ENCODE peak calls at places on chromosome 5, in four cellular contexts. C is A549, X is SK-N-SH, S is GM12878. A is an unnamed sample.

GRCh38 chr5:151696470-151697061 is 9.9 kb upstream of the SPARC start:
- DNase-seq in C (no peak), X (no peak), S (no peak), A (no peak)

GRCh38 chr5:35002459-35002858 is 45.3 kb downstream of the AGXT2 start:
- DNase-seq in S (no peak), X (no peak), C (no peak), A (no peak)

GRCh38 chr5:73513996-73514395 is 15.8 kb downstream of the BTF3 start:
- DNase-seq in C (no peak), X (no peak), S (no peak), A (no peak)

GRCh38 chr5:145345883-145346282 is 489.3 kb downstream of the PRELID2 start:
- DNase-seq in S (no peak), X (no peak), C (no peak), A (no peak)

GRCh38 chr5:125140855-125141254 is 394.4 kb upstream of the ZNF608 start:
- DNase-seq in C (no peak), S (no peak), X (no peak), A (peak; percentile 9)

GRCh38 chr5:83104031-83104430 is 26.7 kb downstream of the XRCC4 start:
- DNase-seq in S (no peak), C (no peak), X (no peak), A (no peak)

GRCh38 chr5:6766558-6767191 is 53.4 kb downstream of the TENT4A start:
- DNase-seq in X (peak; percentile 89), S (no peak), C (peak; percentile 96), A (no peak)

GRCh38 chr5:57174128-57174849 is 430 bp downstream of the GPBP1 start:
- DNase-seq in S (no peak), X (no peak), C (no peak), A (no peak)

GRCh38 chr5:73706963-73707362 is 81.0 kb downstream of the ARHGEF28 start:
- DNase-seq in C (no peak), X (no peak), S (no peak), A (no peak)

GRCh38 chr5:21654-22233 is 70.2 kb upstream of the PLEKHG4B start:
- DNase-seq in C (peak; percentile 36), X (peak; percentile 59), S (no peak), A (no peak)

GRCh38 chr5:40477856-40478546 is 201.7 kb upstream of the PTGER4 start:
- DNase-seq in S (no peak), X (no peak), C (no peak), A (no peak)

GRCh38 chr5:106435185-106435584 is 1235.6 kb downstream of the EFNA5 start:
- DNase-seq in X (no peak), S (no peak), C (no peak), A (no peak)

GRCh38 chr5:166624573-166624972 is 1666.9 kb upstream of the WWC1 start:
- DNase-seq in S (no peak), C (no peak), X (no peak), A (no peak)

GRCh38 chr5:88660326-88660946 is 222.5 kb downstream of the MEF2C start:
- DNase-seq in C (peak; percentile 53), S (no peak), X (no peak), A (no peak)

GRCh38 chr5:10663531-10664183 is 97.4 kb downstream of the DAP start:
- DNase-seq in S (no peak), C (peak; percentile 47), X (peak; percentile 77), A (peak; percentile 15)

GRCh38 chr5:158700231-158700996 is 399.3 kb downstream of the EBF1 start:
- DNase-seq in X (no peak), S (no peak), C (no peak), A (no peak)

GRCh38 chr5:143582176-143582575 is 178.7 kb upstream of the NR3C1 start:
- DNase-seq in C (no peak), S (no peak), X (no peak), A (no peak)

GRCh38 chr5:106189121-106189809 is 1481.5 kb downstream of the EFNA5 start:
- DNase-seq in X (no peak), S (no peak), C (no peak), A (no peak)

GRCh38 chr5:100760700-100761099 is 142.4 kb downstream of the ST8SIA4 start:
- DNase-seq in X (no peak), C (no peak), S (no peak), A (no peak)

GRCh38 chr5:64789457-64789856 is 20.7 kb downstream of the CWC27 start:
- DNase-seq in C (no peak), S (no peak), X (no peak), A (no peak)

GRCh38 chr5:67971223-67971830 is 244.2 kb upstream of the PIK3R1 start:
- DNase-seq in S (no peak), C (no peak), X (no peak), A (peak; percentile 48)

GRCh38 chr5:83401122-83401620 is 70.4 kb upstream of the VCAN start:
- DNase-seq in S (peak; percentile 17), X (no peak), C (no peak), A (no peak)

GRCh38 chr5:54883374-54884194 is 101.8 kb downstream of the ESM1 start:
- DNase-seq in S (no peak), X (peak; percentile 39), C (no peak), A (no peak)
- TF ChIP-seq PBX3 in S (no peak), X (no peak), C (no peak), A (no peak)

GRCh38 chr5:138676556-138677193 is 76.5 kb upstream of the CTNNA1 start:
- DNase-seq in X (no peak), S (no peak), C (peak; percentile 60), A (no peak)
- TF ChIP-seq PBX3 in X (no peak), S (no peak), C (no peak), A (no peak)

GRCh38 chr5:71932649-71933338 is 174.5 kb upstream of the MAP1B start:
- DNase-seq in C (peak; percentile 81), S (no peak), X (no peak), A (peak; percentile 76)
- TF ChIP-seq PBX3 in C (no peak), S (no peak), X (no peak), A (no peak)

GRCh38 chr5:59685806-59686205 is 207.7 kb downstream of the PDE4D start:
- DNase-seq in S (no peak), X (no peak), C (no peak), A (no peak)
- TF ChIP-seq PBX3 in S (no peak), X (no peak), C (no peak), A (no peak)

GRCh38 chr5:122311888-122312669 is at the start of gene SNCAIP:
- DNase-seq in C (peak; percentile 10), X (peak; percentile 81), S (no peak), A (no peak)

GRCh38 chr5:122311400-122311887 is 593 bp upstream of the SNCAIP start:
- DNase-seq in X (no peak), S (no peak), C (no peak), A (no peak)

GRCh38 chr5:122312670-122312988 is 592 bp downstream of the SNCAIP start:
- DNase-seq in C (no peak), X (peak; percentile 59), S (no peak), A (no peak)

GRCh38 chr5:122313941-122314340 is 1.9 kb downstream of the SNCAIP start:
- DNase-seq in S (no peak), C (no peak), X (no peak), A (no peak)

GRCh38 chr5:122313001-122313402 is 965 bp downstream of the SNCAIP start:
- DNase-seq in X (peak; percentile 9), C (no peak), S (no peak), A (no peak)
- TF ChIP-seq PBX3 in X (no peak), C (no peak), S (no peak), A (no peak)

DNA sequence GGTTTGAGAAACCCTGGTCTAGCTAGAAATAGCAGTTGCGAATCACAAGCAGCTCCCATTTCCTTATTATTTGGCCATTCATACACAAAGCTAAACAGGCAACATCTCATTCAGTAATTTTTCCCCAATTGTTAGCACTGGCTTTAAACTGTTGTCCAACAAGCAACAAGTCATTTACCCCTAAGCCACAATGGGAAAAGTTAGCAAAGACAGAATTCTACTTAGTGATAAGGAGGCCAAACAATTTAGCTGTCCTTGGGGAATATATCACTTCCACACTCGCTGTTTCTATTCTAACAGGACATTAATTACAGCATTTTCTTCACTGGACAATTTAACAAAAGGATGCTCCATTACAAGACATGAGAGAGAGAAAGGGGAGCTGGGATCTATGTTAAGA is 2.8 kb downstream of the MYO10 start:
- DNase-seq in S (no peak), X (no peak), C (no peak), A (no peak)
- TF ChIP-seq PBX3 in S (no peak), X (no peak), C (no peak), A (no peak)